ENCODE peak calls at places on chromosomes 11 and 22, in five cellular contexts. M is HL-60, O is epithelial cell of esophagus, W is GM12864, F is ovary. U is an unnamed sample.

GRCh38 chr22:43031617-43032016 is 16.7 kb upstream of the PACSIN2 start:
- DNase-seq in M (no peak), O (no peak), W (no peak), F (no peak), U (no peak)

GRCh38 chr11:106077609-106078517 is at the start of gene AASDHPPT:
- DNase-seq in O (peak; percentile 36), F (peak; percentile 19), W (no peak), M (peak; percentile 21), U (no peak)

GRCh38 chr11:12291313-12291712 is 86.1 kb upstream of the PARVA start:
- DNase-seq in F (no peak), M (no peak), O (no peak), W (no peak), U (no peak)

GRCh38 chr11:60825790-60826189 is 16.1 kb upstream of the CCDC86 start:
- DNase-seq in W (no peak), O (no peak), F (no peak), M (no peak), U (no peak)

GRCh38 chr11:9853929-9854557 is 190.2 kb downstream of the SWAP70 start:
- DNase-seq in F (no peak), M (no peak), O (no peak), W (no peak), U (no peak)

GRCh38 chr11:12120031-12121008 is 9.9 kb downstream of the MICAL2 start:
- DNase-seq in M (no peak), F (no peak), O (no peak), W (no peak), U (no peak)

GRCh38 chr11:7160814-7161489 is 72.2 kb downstream of the RBMXL2 start:
- DNase-seq in M (no peak), F (no peak), O (no peak), W (no peak), U (no peak)

GRCh38 chr22:17057959-17058814 is 26.6 kb upstream of the IL17RA start:
- DNase-seq in M (peak; percentile 45), F (peak; percentile 57), W (peak; percentile 15), O (peak; percentile 70), U (peak; percentile 64)

GRCh38 chr11:103923473-103923931 is 112.9 kb upstream of the DDI1 start:
- DNase-seq in M (no peak), O (peak; percentile 77), W (no peak), F (no peak), U (no peak)

GRCh38 chr22:30882181-30882771 is 86.3 kb downstream of the MORC2 start:
- DNase-seq in F (no peak), M (no peak), O (no peak), W (no peak), U (no peak)

GRCh38 chr11:10460611-10461275 is 5.7 kb downstream of the AMPD3 start:
- DNase-seq in F (no peak), W (no peak), M (peak; percentile 44), O (no peak), U (no peak)

GRCh38 chr22:39570226-39570625 is 327 bp upstream of the CACNA1I start:
- DNase-seq in W (no peak), M (no peak), F (no peak), O (no peak), U (no peak)

GRCh38 chr22:48536691-48537591 is 1290.7 kb downstream of the BRD1 start:
- DNase-seq in F (no peak), M (no peak), W (no peak), O (no peak), U (no peak)

GRCh38 chr11:103987631-103988594 is 48.5 kb upstream of the DDI1 start:
- DNase-seq in F (no peak), O (peak; percentile 5), M (no peak), W (no peak), U (no peak)

GRCh38 chr11:72814831-72815618 is 814 bp downstream of the ATG16L2 start:
- DNase-seq in W (no peak), M (peak; percentile 63), O (peak; percentile 63), F (no peak), U (no peak)

GRCh38 chr11:3122775-3123201 is 42.3 kb downstream of the OSBPL5 start:
- DNase-seq in F (peak; percentile 24), O (no peak), W (no peak), M (no peak), U (peak; percentile 18)

GRCh38 chr11:128476729-128477128 is 110.6 kb downstream of the ETS1 start:
- DNase-seq in O (no peak), F (no peak), M (no peak), W (no peak), U (no peak)

GRCh38 chr11:60594998-60595637 is 79.9 kb downstream of the MS4A13 start:
- DNase-seq in M (no peak), W (no peak), O (no peak), F (no peak), U (no peak)

GRCh38 chr11:131591051-131591461 is 220.6 kb downstream of the NTM start:
- DNase-seq in F (no peak), M (no peak), O (no peak), W (no peak), U (no peak)

GRCh38 chr11:62139526-62140301 is 15.9 kb downstream of the INCENP start:
- DNase-seq in O (no peak), M (no peak), F (peak; percentile 15), W (no peak), U (no peak)

GRCh38 chr11:2248762-2249161 is 21.6 kb downstream of the ASCL2 start:
- DNase-seq in W (no peak), M (no peak), O (no peak), F (no peak), U (no peak)

DNA sequence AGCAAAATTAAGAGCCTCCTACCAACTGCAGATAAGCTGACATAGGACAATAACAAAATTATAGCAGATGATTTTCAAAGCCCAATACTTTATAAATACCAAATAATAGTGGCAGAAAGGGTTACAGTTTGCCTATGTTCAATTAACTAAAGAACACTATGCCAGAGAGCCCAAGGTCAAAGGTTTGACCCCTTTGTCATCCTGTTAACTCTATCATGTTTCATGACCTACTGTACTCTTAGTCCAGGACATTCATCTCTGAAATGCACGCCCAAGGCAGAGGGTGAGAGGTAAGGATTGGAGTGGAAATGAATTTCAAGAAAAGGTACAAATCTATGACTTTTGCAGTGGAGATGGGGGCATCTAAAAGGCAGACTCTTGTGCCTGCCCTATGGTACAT is 70.6 kb downstream of the DDIAS start:
- DNase-seq in W (no peak), F (no peak), O (no peak), M (no peak), U (no peak)
- H3K4me3 ChIP-seq in W (no peak overlapping the region), F (no peak overlapping the region), O (no peak overlapping the region), M (no peak overlapping the region), U (no peak overlapping the region)

GRCh38 chr22:50729391-50730012 is 8.5 kb upstream of the ACR start:
- DNase-seq in O (no peak), M (no peak), W (no peak), F (peak; percentile 7), U (no peak)

GRCh38 chr22:50731811-50732624 is 6.0 kb upstream of the ACR start:
- DNase-seq in O (peak; percentile 66), F (peak; percentile 31), M (peak; percentile 60), W (no peak), U (peak; percentile 64)

GRCh38 chr22:50728523-50728931 is 9.5 kb upstream of the ACR start:
- DNase-seq in F (no peak), O (no peak), W (no peak), M (no peak), U (peak; percentile 48)

GRCh38 chr22:50730941-50731661 is 6.9 kb upstream of the ACR start:
- DNase-seq in W (no peak), M (no peak), O (peak; percentile 20), F (peak; percentile 18), U (peak; percentile 40)

GRCh38 chr22:50730013-50730891 is 7.8 kb upstream of the ACR start:
- DNase-seq in O (no peak), W (no peak), M (no peak), F (peak; percentile 14), U (peak; percentile 24)
- H3K4me3 ChIP-seq in O (no peak overlapping the region), W (no peak overlapping the region), M (no peak overlapping the region), F (no peak overlapping the region), U (no peak overlapping the region)

GRCh38 chr22:20181194-20181931 is 30.5 kb upstream of the CCDC188 start:
- DNase-seq in O (no peak), F (no peak), W (no peak), M (no peak), U (no peak)
- H3K4me3 ChIP-seq in O (no peak overlapping the region), F (no peak overlapping the region), W (no peak overlapping the region), M (no peak overlapping the region), U (no peak overlapping the region)

GRCh38 chr11:118915396-118915795 is 10.3 kb downstream of the BCL9L start:
- DNase-seq in F (no peak), M (no peak), O (no peak), W (no peak), U (no peak)

GRCh38 chr11:118917488-118918127 is 8.1 kb downstream of the BCL9L start:
- DNase-seq in W (no peak), M (peak; percentile 84), O (peak; percentile 93), F (peak; percentile 75), U (no peak)

GRCh38 chr11:118915941-118916841 is 9.5 kb downstream of the BCL9L start:
- DNase-seq in F (peak; percentile 55), M (no peak), O (no peak), W (no peak), U (no peak)

GRCh38 chr11:118918128-118918685 is 7.5 kb downstream of the BCL9L start:
- DNase-seq in F (peak; percentile 79), M (no peak), W (no peak), O (peak; percentile 85), U (no peak)

GRCh38 chr11:118916842-118917388 is 8.8 kb downstream of the BCL9L start:
- DNase-seq in F (peak; percentile 80), M (no peak), W (no peak), O (peak; percentile 65), U (no peak)
- H3K4me3 ChIP-seq in F (no peak overlapping the region), M (no peak overlapping the region), W (no peak overlapping the region), O (peak overlapping the region; percentile 18), U (no peak overlapping the region)

DNA sequence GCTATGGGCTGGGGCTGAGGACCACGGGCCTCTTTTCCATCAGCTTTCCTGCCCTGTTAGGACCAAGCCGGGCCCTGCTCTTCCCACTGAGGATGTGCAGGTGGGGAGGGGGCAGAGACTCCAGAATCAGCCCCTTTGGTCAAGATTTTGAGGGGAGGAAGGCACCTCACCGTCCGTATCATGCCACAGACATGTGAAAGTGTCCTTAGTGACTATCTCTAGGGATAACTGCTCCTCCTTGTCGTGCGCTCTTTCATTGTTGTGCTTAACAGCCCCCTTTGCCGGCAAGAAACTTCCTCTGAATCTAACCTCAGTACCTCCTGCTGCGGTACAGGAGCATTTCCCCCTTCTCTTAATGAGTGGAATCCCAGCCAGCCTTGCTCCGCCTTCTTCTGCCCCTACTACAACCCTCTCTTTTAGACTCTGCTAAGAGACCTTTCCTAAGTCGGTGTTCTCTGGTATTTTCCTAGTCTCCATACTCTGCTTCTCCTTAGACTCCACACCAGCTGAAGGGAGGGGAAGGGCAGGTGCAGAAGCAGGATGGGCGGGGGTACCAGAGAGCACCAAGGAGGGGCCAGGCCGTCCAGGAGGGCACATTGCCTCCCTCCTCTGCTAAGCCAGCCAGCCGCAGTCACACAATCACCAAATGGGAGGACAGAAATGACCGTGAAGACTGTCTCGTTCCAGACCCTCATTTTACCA is 1.4 kb upstream of the B3GAT1 start:
- DNase-seq in O (no peak), W (no peak), M (no peak), F (no peak), U (no peak)
- H3K4me3 ChIP-seq in O (no peak overlapping the region), W (no peak overlapping the region), M (no peak overlapping the region), F (no peak overlapping the region), U (no peak overlapping the region)

DNA sequence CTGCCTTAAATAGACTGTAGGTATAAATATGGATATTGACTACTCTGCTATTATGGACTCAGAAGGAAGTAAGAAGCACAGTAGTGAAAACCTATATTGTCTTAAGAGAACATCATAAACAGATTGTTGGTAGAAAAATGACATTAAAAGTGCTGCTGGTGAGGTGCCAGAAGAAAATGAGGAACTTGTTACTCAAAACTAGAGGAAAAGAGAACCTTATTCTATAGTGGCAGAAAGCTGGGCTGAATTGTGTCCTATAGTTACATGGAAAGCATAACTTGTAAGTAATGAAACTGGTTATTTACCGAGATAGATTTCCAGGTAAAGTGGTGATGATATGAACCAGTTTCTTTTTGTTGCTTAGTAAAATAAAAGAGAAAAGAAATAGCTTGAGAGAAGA is 109.7 kb upstream of the CTSC start:
- DNase-seq in M (peak; percentile 28), F (no peak), W (no peak), O (no peak), U (no peak)
- H3K4me3 ChIP-seq in M (no peak overlapping the region), F (no peak overlapping the region), W (no peak overlapping the region), O (no peak overlapping the region), U (no peak overlapping the region)